ENCODE peak calls at places on chromosome 11, in four cellular contexts. U is astrocyte of the spinal cord; Z is stimulated activated naive CD4-positive, alpha-beta T cell; R is CD8-positive, alpha-beta memory T cell. D is an unnamed sample.

GRCh38 chr11:13661074-13661623 is 7.3 kb upstream of the FAR1 start:
- DNase-seq in Z (no peak), U (no peak), R (no peak), D (no peak)

GRCh38 chr11:66317766-66318575 is 1.1 kb upstream of the CD248 start:
- DNase-seq in Z (peak), U (peak), R (peak), D (peak)

GRCh38 chr11:2163428-2163978 is 2.5 kb upstream of the INS start:
- DNase-seq in U (no peak), R (no peak), Z (no peak), D (no peak)

GRCh38 chr11:66411323-66411722 is 9.5 kb upstream of the NPAS4 start:
- DNase-seq in R (no peak), U (no peak), Z (no peak), D (no peak)

GRCh38 chr11:74776546-74776945 is 27.9 kb downstream of the RNF169 start:
- DNase-seq in Z (no peak), U (no peak), R (no peak), D (no peak)

GRCh38 chr11:128133501-128133900 is 453.9 kb downstream of the ETS1 start:
- DNase-seq in Z (no peak), U (no peak), R (no peak), D (no peak)

GRCh38 chr11:77884186-77884828 is 63.4 kb downstream of the AAMDC start:
- DNase-seq in Z (no peak), R (no peak), U (peak), D (no peak)

GRCh38 chr11:124670732-124671131 is 2.8 kb downstream of the SIAE start:
- DNase-seq in R (peak), U (no peak), Z (peak), D (peak)

GRCh38 chr11:35144103-35144741 is 5.3 kb downstream of the CD44 start:
- DNase-seq in R (peak), Z (peak), U (peak), D (peak)

GRCh38 chr11:8296872-8297271 is 33.2 kb upstream of the LMO1 start:
- DNase-seq in U (no peak), R (no peak), Z (no peak), D (no peak)

GRCh38 chr11:105056446-105056845 is 11.3 kb upstream of the CARD16 start:
- DNase-seq in R (no peak), Z (no peak), U (no peak), D (no peak)

GRCh38 chr11:66119348-66120133 is 49.5 kb downstream of the PACS1 start:
- DNase-seq in R (no peak), U (peak), Z (no peak), D (no peak)

GRCh38 chr11:66624450-66624849 is 8.0 kb downstream of the RBM14 start:
- DNase-seq in Z (no peak), R (no peak), U (no peak), D (no peak)